ENCODE peak calls at places on chromosomes 2 and 18, in nine cellular contexts. D is fibroblast of mammary gland, H is progenitor cell of endocrine pancreas, W is prostate gland, U is NCI-H1092, A is Right ventricle myocardium superior, T is PC-3, M is RWPE1, O is BJ. X is an unnamed sample.

GRCh38 chr2:226911932-226912331 is 76.1 kb downstream of the RHBDD1 start:
- DNase-seq in D (peak; percentile 79), A (no peak), O (no peak), M (no peak), H (no peak), W (no peak), U (no peak), T (peak; percentile 78), X (no peak)

GRCh38 chr2:207421661-207422060 is 108.1 kb upstream of the CREB1 start:
- DNase-seq in A (no peak), W (no peak), U (no peak), T (no peak), D (no peak), H (no peak), O (no peak), M (no peak), X (no peak)

GRCh38 chr2:149090706-149091105 is 52.2 kb downstream of the LYPD6B start:
- DNase-seq in W (no peak), H (no peak), T (no peak), U (no peak), D (peak; percentile 18), M (no peak), A (no peak), O (no peak), X (no peak)

GRCh38 chr18:80171190-80171872 is 62.3 kb downstream of the ADNP2 start:
- DNase-seq in M (peak; percentile 33), W (peak; percentile 30), O (no peak), H (peak; percentile 32), A (peak; percentile 74), D (peak; percentile 63), T (peak; percentile 29), U (no peak), X (no peak)

GRCh38 chr2:25251461-25252273 is 83.3 kb upstream of the POMC start:
- DNase-seq in T (peak; percentile 30), A (peak; percentile 75), W (peak; percentile 51), M (peak; percentile 68), U (peak; percentile 36), H (peak; percentile 24), D (no peak), O (no peak), X (no peak)

GRCh38 chr18:79732721-79733025 is 53.1 kb downstream of the CTDP1 start:
- DNase-seq in H (no peak), T (no peak), U (no peak), W (no peak), D (no peak), O (no peak), A (no peak), M (no peak), X (no peak)

GRCh38 chr18:70709124-70709523 is 420.3 kb downstream of the SOCS6 start:
- DNase-seq in U (no peak), D (no peak), A (no peak), H (no peak), O (no peak), T (no peak), W (no peak), M (no peak), X (no peak)

GRCh38 chr2:222693837-222694236 is 22.4 kb downstream of the MOGAT1 start:
- DNase-seq in H (no peak), A (no peak), D (peak; percentile 51), O (no peak), T (peak; percentile 61), M (peak; percentile 60), U (no peak), W (no peak), X (no peak)

GRCh38 chr2:177147093-177147694 is 65.4 kb upstream of the HNRNPA3 start:
- DNase-seq in A (no peak), O (no peak), T (peak; percentile 77), U (peak; percentile 28), H (no peak), M (peak; percentile 56), D (peak; percentile 76), W (no peak), X (peak; percentile 57)

GRCh38 chr2:136530154-136530553 is 235.2 kb upstream of the THSD7B start:
- DNase-seq in M (no peak), H (no peak), W (no peak), T (no peak), U (no peak), D (no peak), A (no peak), O (no peak), X (no peak)

GRCh38 chr2:105390454-105390853 is 8.4 kb downstream of the FHL2 start:
- DNase-seq in U (no peak), O (no peak), M (no peak), H (no peak), D (no peak), T (no peak), A (no peak), W (no peak), X (no peak)

GRCh38 chr18:48003426-48004349 is 73.2 kb upstream of the SMAD2 start:
- DNase-seq in T (peak; percentile 56), W (no peak), H (no peak), O (no peak), M (no peak), U (no peak), A (no peak), D (peak; percentile 31), X (no peak)

GRCh38 chr2:160752475-160753330 is 259.1 kb upstream of the RBMS1 start:
- DNase-seq in M (peak; percentile 65), W (no peak), A (no peak), O (no peak), U (no peak), D (peak; percentile 80), H (no peak), T (peak; percentile 91), X (no peak)

GRCh38 chr2:71680925-71681324 is 227.6 kb downstream of the DYSF start:
- DNase-seq in A (peak; percentile 24), M (no peak), T (no peak), D (no peak), U (no peak), H (no peak), O (no peak), W (no peak), X (no peak)

GRCh38 chr2:239196474-239197021 is 204.3 kb downstream of the HDAC4 start:
- DNase-seq in D (no peak), O (no peak), W (no peak), T (no peak), A (no peak), M (no peak), H (no peak), U (no peak), X (no peak)

GRCh38 chr2:233386382-233387041 is 32.2 kb downstream of the DGKD start:
- DNase-seq in U (no peak), W (no peak), A (no peak), D (peak; percentile 70), T (no peak), O (no peak), M (peak; percentile 29), H (no peak), X (no peak)

GRCh38 chr2:202022755-202023154 is 10.9 kb upstream of the FZD7 start:
- DNase-seq in A (no peak), U (peak; percentile 10), D (no peak), O (no peak), H (no peak), M (no peak), W (no peak), T (no peak), X (no peak)

GRCh38 chr2:202035089-202035940 is 1.7 kb downstream of the FZD7 start:
- DNase-seq in H (peak; percentile 46), A (peak; percentile 82), W (peak; percentile 54), T (no peak), D (peak; percentile 74), M (no peak), U (no peak), O (no peak), X (no peak)

GRCh38 chr2:47008381-47009280 is 93.0 kb upstream of the MCFD2 start:
- DNase-seq in W (no peak), A (peak; percentile 67), U (peak; percentile 64), H (no peak), M (no peak), D (peak; percentile 49), T (no peak), O (no peak), X (no peak)

GRCh38 chr2:228688007-228688645 is 506.6 kb upstream of the SPHKAP start:
- DNase-seq in U (no peak), W (no peak), T (peak; percentile 6), D (peak; percentile 72), A (no peak), M (no peak), H (no peak), O (no peak), X (no peak)

GRCh38 chr2:42094114-42094513 is 46.3 kb downstream of the PKDCC start:
- DNase-seq in M (no peak), A (no peak), D (no peak), T (no peak), U (no peak), O (no peak), W (no peak), H (no peak), X (no peak)

GRCh38 chr18:49819768-49820662 is 6.7 kb upstream of the ACAA2 start:
- DNase-seq in O (no peak), T (no peak), H (no peak), U (no peak), W (no peak), D (no peak), A (no peak), M (no peak), X (no peak)

GRCh38 chr2:55896633-55897032 is 26.9 kb downstream of the EFEMP1 start:
- DNase-seq in O (no peak), T (no peak), H (no peak), W (no peak), M (no peak), D (no peak), A (no peak), U (no peak), X (no peak)

GRCh38 chr2:229927817-229928321 is 5.6 kb downstream of the FBXO36 start:
- DNase-seq in U (no peak), A (no peak), H (no peak), T (peak; percentile 93), M (no peak), O (peak; percentile 23), W (no peak), D (peak; percentile 65), X (no peak)

GRCh38 chr2:165772183-165772582 is 21.9 kb downstream of the GALNT3 start:
- DNase-seq in T (no peak), D (no peak), W (no peak), M (no peak), O (no peak), A (no peak), U (no peak), H (no peak), X (no peak)

GRCh38 chr18:36360256-36360909 is 62.9 kb downstream of the FHOD3 start:
- DNase-seq in A (no peak), O (no peak), H (no peak), U (no peak), M (no peak), W (no peak), T (no peak), D (no peak), X (no peak)